ENCODE peak calls at places on chromosomes 4 and X, in eight cellular contexts. R, N, I, U, G, S, J and K are unnamed samples.

GRCh38 chrX:39972340-39972739 is 125.4 kb downstream of the BCOR start:
- DNase-seq in R (no peak), N (no peak), I (no peak), U (no peak), G (no peak), S (no peak), J (peak), K (no peak)

GRCh38 chr4:165537028-165537648 is 158.3 kb downstream of the CPE start:
- DNase-seq in R (no peak), N (peak), I (no peak), U (no peak), G (peak), S (peak), J (peak), K (peak)

GRCh38 chrX:16828126-16828908 is 41.8 kb downstream of the RBBP7 start:
- DNase-seq in R (no peak), N (no peak), I (no peak), U (no peak), G (no peak), S (no peak), J (peak), K (peak)

GRCh38 chr4:1395941-1396805 is 10.1 kb downstream of the NKX1-1 start:
- DNase-seq in R (no peak), N (no peak), I (peak), U (no peak), G (no peak), S (no peak), J (no peak), K (no peak)

GRCh38 chr4:20520901-20521300 is 179.4 kb upstream of the PACRGL start:
- DNase-seq in R (no peak), N (no peak), I (no peak), U (no peak), G (no peak), S (no peak), J (peak), K (no peak)

GRCh38 chr4:39102297-39102696 is 40.3 kb downstream of the KLHL5 start:
- DNase-seq in R (no peak), N (no peak), I (no peak), U (no peak), G (no peak), S (no peak), J (no peak), K (no peak)

GRCh38 chrX:153450949-153451277 is 5.1 kb upstream of the TREX2 start:
- DNase-seq in R (no peak), N (no peak), I (no peak), U (no peak), G (no peak), S (no peak), J (no peak), K (no peak)

GRCh38 chr4:11039494-11040142 is 355.1 kb upstream of the CLNK start:
- DNase-seq in R (no peak), N (no peak), I (no peak), U (no peak), G (no peak), S (no peak), J (no peak), K (no peak)

GRCh38 chr4:181319629-181320028 is 923.6 kb upstream of the TENM3 start:
- DNase-seq in R (no peak), N (peak), I (no peak), U (no peak), G (no peak), S (no peak), J (no peak), K (no peak)

GRCh38 chrX:131783555-131784338 is 239.4 kb upstream of the STK26 start:
- DNase-seq in R (peak), N (no peak), I (no peak), U (peak), G (peak), S (no peak), J (no peak), K (peak)

GRCh38 chr4:108224628-108225053 is 55.9 kb upstream of the LEF1 start:
- DNase-seq in R (no peak), N (peak), I (no peak), U (no peak), G (no peak), S (no peak), J (peak), K (no peak)

GRCh38 chrX:37846141-37846540 is 1.2 kb downstream of the DYNLT3 start:
- DNase-seq in R (no peak), N (no peak), I (no peak), U (no peak), G (peak), S (no peak), J (no peak), K (no peak)

GRCh38 chr4:170248576-170248975 is 158.8 kb upstream of the AADAT start:
- DNase-seq in R (no peak), N (no peak), I (no peak), U (no peak), G (no peak), S (no peak), J (no peak), K (no peak)

GRCh38 chr4:15331930-15332329 is 95.9 kb upstream of the C1QTNF7 start:
- DNase-seq in R (no peak), N (no peak), I (no peak), U (no peak), G (no peak), S (no peak), J (no peak), K (no peak)

GRCh38 chr4:149746281-149746680 is 69.4 kb downstream of the IQCM start:
- DNase-seq in R (no peak), N (no peak), I (no peak), U (no peak), G (no peak), S (no peak), J (no peak), K (no peak)

GRCh38 chr4:160717848-160718247 is 1446.0 kb downstream of the FSTL5 start:
- DNase-seq in R (no peak), N (no peak), I (no peak), U (no peak), G (no peak), S (no peak), J (no peak), K (no peak)

GRCh38 chr4:1086011-1086410 is 27.4 kb downstream of the RNF212 start:
- DNase-seq in R (no peak), N (no peak), I (no peak), U (no peak), G (no peak), S (no peak), J (no peak), K (no peak)

GRCh38 chr4:47692691-47693090 is 145.2 kb downstream of the CORIN start:
- DNase-seq in R (no peak), N (peak), I (no peak), U (no peak), G (no peak), S (no peak), J (no peak), K (peak)

GRCh38 chr4:7808752-7809151 is 130.9 kb downstream of the AFAP1 start:
- DNase-seq in R (no peak), N (no peak), I (no peak), U (no peak), G (no peak), S (no peak), J (peak), K (no peak)

GRCh38 chr4:128715616-128716015 is 93.9 kb upstream of the JADE1 start:
- DNase-seq in R (no peak), N (no peak), I (no peak), U (no peak), G (no peak), S (no peak), J (no peak), K (no peak)

GRCh38 chr4:147724468-147725201 is 7.3 kb upstream of the ARHGAP10 start:
- DNase-seq in R (no peak), N (no peak), I (no peak), U (no peak), G (no peak), S (no peak), J (no peak), K (no peak)